ENCODE peak calls at places on chromosomes 6 and 20, in seven cellular contexts. A is testis, Z is mucosa of descending colon, K is prostate gland, L is left lung, W is neural progenitor cell, U is astrocyte. S is an unnamed sample. For H3K4me1, the result is how much of the 10 kb centered on the place peaks cover.

GRCh38 chr6:89035252-89036106 is 45.1 kb upstream of the PNRC1 start:
- DNase-seq in A (peak), Z (peak), K (peak), L (no peak), W (no peak), U (peak), S (peak)

GRCh38 chr6:169589699-169590257 is 112.1 kb downstream of the WDR27 start:
- DNase-seq in A (no peak), Z (no peak), K (no peak), L (no peak), W (no peak), U (peak), S (no peak)

GRCh38 chr6:44002591-44003344 is 124.5 kb downstream of the MRPL14 start:
- DNase-seq in A (peak), Z (peak), K (peak), L (peak), W (peak), U (peak), S (peak)

GRCh38 chr6:110495949-110496348 is 19.5 kb upstream of the SLC22A16 start:
- DNase-seq in A (peak), Z (no peak), K (no peak), L (no peak), W (no peak), U (no peak), S (no peak)

GRCh38 chr6:53347921-53348435 is 772 bp downstream of the ELOVL5 start:
- DNase-seq in A (peak), Z (peak), K (peak), L (peak), W (peak), U (peak), S (peak)

GRCh38 chr6:7671076-7671475 is 54.8 kb upstream of the BMP6 start:
- DNase-seq in A (no peak), Z (no peak), K (no peak), L (no peak), W (no peak), U (peak), S (no peak)

GRCh38 chr20:62451156-62451767 is 23.9 kb upstream of the RBBP8NL start:
- DNase-seq in A (no peak), Z (no peak), K (no peak), L (no peak), W (no peak), U (no peak), S (no peak)

GRCh38 chr6:128694303-128695009 is 174.1 kb upstream of the PTPRK start:
- DNase-seq in A (no peak), Z (no peak), K (no peak), L (no peak), W (no peak), U (no peak), S (no peak)

GRCh38 chr6:31083742-31084354 is 28.5 kb downstream of the C6orf15 start:
- DNase-seq in A (peak), Z (peak), K (no peak), L (no peak), W (peak), U (peak), S (peak)

GRCh38 chr6:144314003-144314485 is 28.9 kb downstream of the UTRN start:
- DNase-seq in A (peak), Z (no peak), K (no peak), L (peak), W (no peak), U (peak), S (peak)

GRCh38 chr6:161254126-161254753 is 19.6 kb downstream of the AGPAT4 start:
- DNase-seq in A (no peak), Z (no peak), K (no peak), L (no peak), W (no peak), U (no peak), S (no peak)

GRCh38 chr6:100592929-100593328 is 128.2 kb upstream of the SIM1 start:
- DNase-seq in A (no peak), Z (no peak), K (no peak), L (no peak), W (no peak), U (no peak), S (no peak)

GRCh38 chr6:32167761-32168262 is 3.4 kb downstream of the EGFL8 start:
- DNase-seq in A (peak), Z (no peak), K (no peak), L (peak), W (peak), U (no peak), S (no peak)

GRCh38 chr6:159823953-159824352 is 23.9 kb downstream of the PNLDC1 start:
- DNase-seq in A (no peak), Z (no peak), K (no peak), L (no peak), W (no peak), U (no peak), S (no peak)

GRCh38 chr6:80541886-80542285 is 435.4 kb downstream of the BCKDHB start:
- DNase-seq in A (no peak), Z (no peak), K (no peak), L (no peak), W (no peak), U (no peak), S (no peak)

GRCh38 chr6:80543151-80543550 is 436.7 kb downstream of the BCKDHB start:
- DNase-seq in A (no peak), Z (no peak), K (no peak), L (no peak), W (no peak), U (no peak), S (no peak)

GRCh38 chr6:80543598-80544181 is 437.2 kb downstream of the BCKDHB start:
- DNase-seq in A (no peak), Z (no peak), K (no peak), L (no peak), W (no peak), U (peak), S (no peak)

GRCh38 chr6:80545323-80545722 is 438.9 kb downstream of the BCKDHB start:
- DNase-seq in A (no peak), Z (no peak), K (no peak), L (no peak), W (no peak), U (no peak), S (no peak)

DNA sequence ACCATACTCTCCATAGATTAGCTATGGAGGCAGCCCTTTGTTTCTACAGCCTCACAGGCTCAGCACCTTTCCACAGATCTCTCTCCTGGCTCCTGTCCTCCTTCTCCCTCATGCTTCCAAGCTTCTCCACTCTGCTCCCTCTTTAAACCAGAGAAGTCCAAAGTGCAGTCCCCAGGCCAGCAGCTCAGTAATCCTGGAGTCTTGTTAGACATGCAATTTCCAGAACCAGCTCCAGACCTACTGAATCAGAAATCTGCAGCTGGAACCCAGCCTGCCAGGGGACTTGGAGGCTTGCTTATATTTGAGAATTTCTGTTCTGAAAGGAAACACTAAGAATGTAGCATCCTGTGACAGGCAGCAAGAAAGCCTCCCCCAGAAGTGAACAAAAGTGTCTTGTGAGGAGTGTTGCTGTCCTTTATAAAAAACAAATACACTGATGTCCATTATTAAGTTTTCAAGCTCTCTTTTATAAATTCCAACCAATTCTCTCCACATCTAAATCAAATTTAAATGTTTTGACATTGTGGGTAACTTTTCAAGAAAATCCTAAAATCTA is 438.1 kb downstream of the BCKDHB start:
- DNase-seq in A (peak), Z (no peak), K (no peak), L (no peak), W (no peak), U (no peak), S (peak)
- H3K4me3 ChIP-seq in A (no peak), Z (no peak), K (no peak), L (no peak), W (no peak), U (no peak), S (no peak)

GRCh38 chr6:20117474-20117873 is 94.8 kb downstream of the MBOAT1 start:
- DNase-seq in A (no peak), Z (no peak), K (no peak), L (no peak), W (no peak), U (peak), S (no peak)

GRCh38 chr6:20115269-20116005 is 96.8 kb downstream of the MBOAT1 start:
- DNase-seq in A (peak), Z (no peak), K (no peak), L (no peak), W (no peak), U (no peak), S (no peak)

GRCh38 chr6:20116792-20117191 is 95.5 kb downstream of the MBOAT1 start:
- DNase-seq in A (no peak), Z (no peak), K (no peak), L (no peak), W (no peak), U (no peak), S (no peak)

GRCh38 chr6:20119446-20119845 is 92.8 kb downstream of the MBOAT1 start:
- DNase-seq in A (no peak), Z (no peak), K (no peak), L (no peak), W (no peak), U (no peak), S (no peak)

DNA sequence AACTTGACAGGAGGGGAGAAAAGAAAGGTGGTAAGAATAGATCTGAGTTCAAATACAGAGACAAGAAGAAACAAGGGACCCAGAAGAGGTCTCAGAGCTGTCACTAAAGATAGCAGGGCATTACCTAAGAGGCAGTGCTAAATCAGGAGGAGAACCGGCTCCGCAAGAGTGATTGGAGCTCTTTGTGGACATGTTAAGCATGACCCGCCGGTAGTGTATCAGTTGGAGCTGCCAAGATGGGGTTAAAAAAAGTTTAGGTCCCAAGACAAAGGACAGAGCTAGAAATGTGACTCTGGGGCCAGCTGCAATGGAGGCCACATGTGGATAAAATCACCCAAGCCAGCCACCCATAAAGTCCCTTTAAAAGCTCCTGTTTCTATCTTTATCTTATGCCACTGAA is 93.4 kb downstream of the MBOAT1 start:
- DNase-seq in A (no peak), Z (no peak), K (no peak), L (no peak), W (peak), U (no peak), S (no peak)
- H3K4me1 ChIP-seq in A (under half), Z (under half), K (under half), L (under half), W (under half), U (under half), S (under half)

GRCh38 chr6:42041131-42042055 is 8.9 kb upstream of the TAF8 start:
- DNase-seq in A (peak), Z (no peak), K (no peak), L (no peak), W (peak), U (no peak), S (peak)
- H3K4me3 ChIP-seq in A (no peak), Z (no peak), K (no peak), L (no peak), W (no peak), U (no peak), S (no peak)

GRCh38 chr6:153172815-153173214 is 41.7 kb upstream of the RGS17 start:
- DNase-seq in A (no peak), Z (no peak), K (no peak), L (no peak), W (peak), U (no peak), S (no peak)

GRCh38 chr6:153167026-153167891 is 36.2 kb upstream of the RGS17 start:
- DNase-seq in A (no peak), Z (no peak), K (no peak), L (no peak), W (no peak), U (peak), S (no peak)

GRCh38 chr6:153167907-153168306 is 36.8 kb upstream of the RGS17 start:
- DNase-seq in A (no peak), Z (no peak), K (no peak), L (no peak), W (no peak), U (no peak), S (no peak)

DNA sequence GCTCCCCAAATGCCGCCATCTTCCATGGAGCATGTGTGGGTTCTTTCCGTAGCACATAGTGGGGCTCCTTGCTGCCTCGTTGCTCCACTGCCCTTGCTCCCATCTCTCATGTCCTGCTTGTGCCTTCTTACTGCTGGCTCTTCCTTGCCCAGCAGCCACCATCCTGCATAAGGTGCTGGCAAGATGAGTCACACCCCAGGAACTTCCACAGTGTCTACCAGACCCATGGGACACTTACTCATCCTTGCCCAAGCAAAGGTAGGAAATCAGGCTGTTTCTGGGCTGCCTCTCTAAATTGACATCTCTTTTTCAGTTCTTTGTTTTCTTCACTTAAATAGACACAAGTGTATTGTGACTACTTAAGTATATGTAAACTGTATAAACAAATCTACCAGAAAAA is 39.4 kb upstream of the RGS17 start:
- DNase-seq in A (no peak), Z (no peak), K (no peak), L (no peak), W (no peak), U (peak), S (no peak)
- H3K4me1 ChIP-seq in A (under half), Z (under half), K (under half), L (under half), W (under half), U (under half), S (under half)

GRCh38 chr20:33862709-33863403 is 51.7 kb downstream of the CHMP4B start:
- DNase-seq in A (peak), Z (peak), K (peak), L (peak), W (peak), U (peak), S (peak)
- H3K4me3 ChIP-seq in A (peak), Z (no peak), K (no peak), L (no peak), W (peak), U (peak), S (no peak)

GRCh38 chr6:13099771-13100170 is 228.6 kb downstream of the TBC1D7 start:
- DNase-seq in A (no peak), Z (no peak), K (no peak), L (no peak), W (no peak), U (no peak), S (no peak)

GRCh38 chr6:13098808-13099570 is 229.3 kb downstream of the TBC1D7 start:
- DNase-seq in A (no peak), Z (no peak), K (no peak), L (no peak), W (no peak), U (no peak), S (no peak)

GRCh38 chr6:13096084-13096483 is 232.3 kb downstream of the TBC1D7 start:
- DNase-seq in A (no peak), Z (no peak), K (no peak), L (no peak), W (no peak), U (no peak), S (no peak)

GRCh38 chr6:13098006-13098405 is 230.3 kb downstream of the TBC1D7 start:
- DNase-seq in A (no peak), Z (no peak), K (no peak), L (no peak), W (no peak), U (no peak), S (no peak)

DNA sequence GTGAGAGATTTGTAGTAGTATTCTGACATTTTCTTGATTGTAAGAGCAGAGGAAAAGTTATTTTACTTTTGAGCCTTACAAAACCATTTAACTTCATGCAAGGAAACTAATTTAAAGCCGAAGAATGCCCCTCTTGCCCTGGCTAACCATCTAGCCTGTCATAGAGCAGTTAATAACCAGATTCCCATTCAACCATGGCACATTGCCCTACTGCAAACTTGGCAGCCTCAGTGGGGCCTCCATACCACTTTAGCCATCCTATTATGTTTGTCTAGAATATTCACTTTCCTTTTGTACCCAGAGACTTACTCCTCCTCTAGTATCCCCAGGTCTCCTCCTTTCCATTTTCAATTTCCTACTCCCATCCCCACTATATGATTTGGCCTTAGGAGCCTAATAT is 230.9 kb downstream of the TBC1D7 start:
- DNase-seq in A (no peak), Z (no peak), K (no peak), L (no peak), W (no peak), U (no peak), S (no peak)
- H3K4me1 ChIP-seq in A (under half), Z (under half), K (under half), L (under half), W (under half), U (under half), S (under half)

DNA sequence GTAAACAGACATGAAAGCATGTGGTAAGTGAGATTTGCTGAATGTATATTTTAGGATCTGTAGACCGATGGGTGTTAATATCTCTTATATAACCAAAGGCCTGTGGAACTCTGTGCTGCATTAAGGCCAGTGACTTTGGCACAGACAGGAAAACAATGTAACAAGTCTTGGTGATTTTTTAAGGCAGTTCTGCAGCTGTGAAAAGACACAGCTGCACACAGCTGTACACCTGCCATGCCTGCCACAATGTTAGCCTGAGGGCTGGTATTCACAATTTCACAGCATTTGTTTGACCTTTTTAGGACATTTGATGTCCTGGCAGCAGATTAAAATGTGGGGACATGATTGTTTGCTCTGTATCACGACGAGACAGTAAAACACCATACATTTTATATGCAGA is 6.1 kb downstream of the SOBP start:
- DNase-seq in A (no peak), Z (no peak), K (no peak), L (no peak), W (no peak), U (no peak), S (no peak)
- H3K4me3 ChIP-seq in A (no peak), Z (no peak), K (no peak), L (no peak), W (no peak), U (no peak), S (no peak)

GRCh38 chr20:40714916-40715315 is 25.9 kb upstream of the MAFB start:
- DNase-seq in A (no peak), Z (no peak), K (no peak), L (no peak), W (no peak), U (no peak), S (no peak)

GRCh38 chr20:40715491-40715890 is 26.5 kb upstream of the MAFB start:
- DNase-seq in A (no peak), Z (no peak), K (no peak), L (no peak), W (no peak), U (no peak), S (no peak)

GRCh38 chr20:40719330-40719729 is 30.3 kb upstream of the MAFB start:
- DNase-seq in A (no peak), Z (no peak), K (no peak), L (no peak), W (no peak), U (no peak), S (no peak)

GRCh38 chr20:40718214-40718949 is 29.3 kb upstream of the MAFB start:
- DNase-seq in A (no peak), Z (no peak), K (no peak), L (no peak), W (no peak), U (no peak), S (no peak)

DNA sequence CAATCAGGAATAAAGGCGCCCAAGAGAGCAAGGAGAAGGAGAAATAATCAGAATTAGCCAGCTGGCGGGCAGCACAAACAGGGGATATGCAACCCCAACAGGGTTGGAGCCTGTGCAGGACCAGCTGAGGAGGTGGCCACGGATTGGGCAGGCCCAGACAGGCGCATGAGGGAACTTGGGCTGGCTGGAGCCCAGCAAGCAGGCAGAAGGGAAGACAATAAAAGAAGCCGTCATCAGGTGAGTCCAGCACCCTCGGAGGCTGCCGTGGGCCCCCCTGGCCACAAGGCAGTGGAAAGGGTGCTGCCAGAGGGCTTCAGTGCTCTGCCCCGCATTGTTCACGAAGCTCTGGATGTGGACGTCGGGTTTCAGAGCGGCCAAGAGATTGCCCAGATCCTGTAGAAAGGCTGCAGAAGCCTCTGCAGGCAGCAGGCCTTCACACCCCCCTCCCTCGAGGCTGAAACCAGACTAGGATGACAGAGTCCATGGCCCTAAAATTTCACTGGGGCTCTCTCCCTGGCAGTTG is 28.4 kb upstream of the MAFB start:
- DNase-seq in A (no peak), Z (no peak), K (no peak), L (no peak), W (no peak), U (no peak), S (no peak)
- H3K4me1 ChIP-seq in A (under half), Z (under half), K (under half), L (under half), W (under half), U (under half), S (under half)

GRCh38 chr20:31844737-31845299 is 586 bp downstream of the FOXS1 start:
- DNase-seq in A (no peak), Z (no peak), K (no peak), L (no peak), W (no peak), U (no peak), S (peak)
- H3K4me3 ChIP-seq in A (peak), Z (no peak), K (no peak), L (peak), W (no peak), U (no peak), S (peak)